ENCODE peak calls at places on chromosomes 6 and 20, in six cellular contexts. One of them, this sample, is unnamed.

GRCh38 chr6:126716826-126717514 is 377.1 kb downstream of the CENPW start:
- DNase-seq in GM12891: no peak
- DNase-seq in activated T-cell treated with anti-CD3 and anti-CD28 coated beads for 24 hours: no peak
- DNase-seq in activated CD8-positive, alpha-beta memory T cell treated with anti-CD3 and anti-CD28 coated beads, Interleukin-2, amount 10 ng/mL, durations not matched to agents 7 days and 5 days: no peak
- DNase-seq in left ventricle myocardium inferior: no peak
- DNase-seq in T-cell: no peak
- DNase-seq in this sample: no peak

GRCh38 chr20:61658563-61658962 is 406.5 kb downstream of the CDH4 start:
- DNase-seq in left ventricle myocardium inferior: no peak
- DNase-seq in T-cell: no peak
- DNase-seq in GM12891: no peak
- DNase-seq in activated CD8-positive, alpha-beta memory T cell treated with anti-CD3 and anti-CD28 coated beads, Interleukin-2, amount 10 ng/mL, durations not matched to agents 7 days and 5 days: no peak
- DNase-seq in activated T-cell treated with anti-CD3 and anti-CD28 coated beads for 24 hours: no peak
- DNase-seq in this sample: no peak

GRCh38 chr20:3218307-3218988 is 9.2 kb downstream of the ITPA start:
- DNase-seq in activated T-cell treated with anti-CD3 and anti-CD28 coated beads for 24 hours: peak
- DNase-seq in T-cell: peak
- DNase-seq in left ventricle myocardium inferior: peak
- DNase-seq in activated CD8-positive, alpha-beta memory T cell treated with anti-CD3 and anti-CD28 coated beads, Interleukin-2, amount 10 ng/mL, durations not matched to agents 7 days and 5 days: peak
- DNase-seq in GM12891: peak
- DNase-seq in this sample: peak

GRCh38 chr20:48791666-48792071 is 36.1 kb downstream of the PREX1 start:
- DNase-seq in activated T-cell treated with anti-CD3 and anti-CD28 coated beads for 24 hours: no peak
- DNase-seq in left ventricle myocardium inferior: no peak
- DNase-seq in T-cell: no peak
- DNase-seq in activated CD8-positive, alpha-beta memory T cell treated with anti-CD3 and anti-CD28 coated beads, Interleukin-2, amount 10 ng/mL, durations not matched to agents 7 days and 5 days: no peak
- DNase-seq in GM12891: no peak
- DNase-seq in this sample: no peak

GRCh38 chr6:170125447-170126300 is 165.2 kb downstream of the DLL1 start:
- DNase-seq in T-cell: no peak
- DNase-seq in GM12891: no peak
- DNase-seq in activated T-cell treated with anti-CD3 and anti-CD28 coated beads for 24 hours: no peak
- DNase-seq in activated CD8-positive, alpha-beta memory T cell treated with anti-CD3 and anti-CD28 coated beads, Interleukin-2, amount 10 ng/mL, durations not matched to agents 7 days and 5 days: peak
- DNase-seq in left ventricle myocardium inferior: no peak
- DNase-seq in this sample: peak

GRCh38 chr6:21947751-21948386 is 349.0 kb downstream of the PRL start:
- DNase-seq in left ventricle myocardium inferior: no peak
- DNase-seq in GM12891: no peak
- DNase-seq in T-cell: no peak
- DNase-seq in activated CD8-positive, alpha-beta memory T cell treated with anti-CD3 and anti-CD28 coated beads, Interleukin-2, amount 10 ng/mL, durations not matched to agents 7 days and 5 days: no peak
- DNase-seq in activated T-cell treated with anti-CD3 and anti-CD28 coated beads for 24 hours: no peak
- DNase-seq in this sample: no peak

GRCh38 chr20:1180949-1181348 is 3.8 kb downstream of the TMEM74B start:
- DNase-seq in left ventricle myocardium inferior: no peak
- DNase-seq in activated CD8-positive, alpha-beta memory T cell treated with anti-CD3 and anti-CD28 coated beads, Interleukin-2, amount 10 ng/mL, durations not matched to agents 7 days and 5 days: no peak
- DNase-seq in activated T-cell treated with anti-CD3 and anti-CD28 coated beads for 24 hours: no peak
- DNase-seq in T-cell: no peak
- DNase-seq in GM12891: no peak
- DNase-seq in this sample: no peak

GRCh38 chr6:88004707-88005106 is 42.9 kb upstream of the SPACA1 start:
- DNase-seq in GM12891: no peak
- DNase-seq in activated T-cell treated with anti-CD3 and anti-CD28 coated beads for 24 hours: no peak
- DNase-seq in left ventricle myocardium inferior: no peak
- DNase-seq in T-cell: no peak
- DNase-seq in activated CD8-positive, alpha-beta memory T cell treated with anti-CD3 and anti-CD28 coated beads, Interleukin-2, amount 10 ng/mL, durations not matched to agents 7 days and 5 days: no peak
- DNase-seq in this sample: no peak

GRCh38 chr20:41654884-41655283 is 36.7 kb upstream of the CHD6 start:
- DNase-seq in left ventricle myocardium inferior: no peak
- DNase-seq in activated CD8-positive, alpha-beta memory T cell treated with anti-CD3 and anti-CD28 coated beads, Interleukin-2, amount 10 ng/mL, durations not matched to agents 7 days and 5 days: no peak
- DNase-seq in T-cell: no peak
- DNase-seq in GM12891: no peak
- DNase-seq in activated T-cell treated with anti-CD3 and anti-CD28 coated beads for 24 hours: no peak
- DNase-seq in this sample: no peak

GRCh38 chr20:2838847-2839671 is 1.4 kb downstream of the PCED1A start:
- DNase-seq in activated T-cell treated with anti-CD3 and anti-CD28 coated beads for 24 hours: no peak
- DNase-seq in left ventricle myocardium inferior: no peak
- DNase-seq in activated CD8-positive, alpha-beta memory T cell treated with anti-CD3 and anti-CD28 coated beads, Interleukin-2, amount 10 ng/mL, durations not matched to agents 7 days and 5 days: no peak
- DNase-seq in T-cell: no peak
- DNase-seq in GM12891: no peak
- DNase-seq in this sample: no peak

GRCh38 chr6:56637640-56638039 is 5.0 kb downstream of the DST start:
- DNase-seq in activated T-cell treated with anti-CD3 and anti-CD28 coated beads for 24 hours: no peak
- DNase-seq in GM12891: no peak
- DNase-seq in left ventricle myocardium inferior: no peak
- DNase-seq in activated CD8-positive, alpha-beta memory T cell treated with anti-CD3 and anti-CD28 coated beads, Interleukin-2, amount 10 ng/mL, durations not matched to agents 7 days and 5 days: no peak
- DNase-seq in T-cell: no peak
- DNase-seq in this sample: no peak

GRCh38 chr6:168390746-168391400 is 50.1 kb upstream of the SMOC2 start:
- DNase-seq in T-cell: no peak
- DNase-seq in GM12891: no peak
- DNase-seq in left ventricle myocardium inferior: no peak
- DNase-seq in activated T-cell treated with anti-CD3 and anti-CD28 coated beads for 24 hours: no peak
- DNase-seq in activated CD8-positive, alpha-beta memory T cell treated with anti-CD3 and anti-CD28 coated beads, Interleukin-2, amount 10 ng/mL, durations not matched to agents 7 days and 5 days: no peak
- DNase-seq in this sample: no peak

GRCh38 chr20:59403962-59404314 is 103.5 kb downstream of the EDN3 start:
- DNase-seq in activated CD8-positive, alpha-beta memory T cell treated with anti-CD3 and anti-CD28 coated beads, Interleukin-2, amount 10 ng/mL, durations not matched to agents 7 days and 5 days: no peak
- DNase-seq in GM12891: no peak
- DNase-seq in activated T-cell treated with anti-CD3 and anti-CD28 coated beads for 24 hours: no peak
- DNase-seq in left ventricle myocardium inferior: no peak
- DNase-seq in T-cell: no peak
- DNase-seq in this sample: no peak

GRCh38 chr20:31740208-31740607 is 1.1 kb downstream of the TPX2 start:
- DNase-seq in T-cell: no peak
- DNase-seq in left ventricle myocardium inferior: no peak
- DNase-seq in activated CD8-positive, alpha-beta memory T cell treated with anti-CD3 and anti-CD28 coated beads, Interleukin-2, amount 10 ng/mL, durations not matched to agents 7 days and 5 days: peak
- DNase-seq in activated T-cell treated with anti-CD3 and anti-CD28 coated beads for 24 hours: no peak
- DNase-seq in GM12891: no peak
- DNase-seq in this sample: no peak

GRCh38 chr6:159761135-159761872 is 541 bp upstream of the ACAT2 start:
- DNase-seq in activated CD8-positive, alpha-beta memory T cell treated with anti-CD3 and anti-CD28 coated beads, Interleukin-2, amount 10 ng/mL, durations not matched to agents 7 days and 5 days: peak
- DNase-seq in activated T-cell treated with anti-CD3 and anti-CD28 coated beads for 24 hours: peak
- DNase-seq in GM12891: peak
- DNase-seq in left ventricle myocardium inferior: no peak
- DNase-seq in T-cell: no peak
- DNase-seq in this sample: peak

GRCh38 chr6:106290954-106291353 is 34.6 kb downstream of the ATG5 start:
- DNase-seq in activated T-cell treated with anti-CD3 and anti-CD28 coated beads for 24 hours: no peak
- DNase-seq in T-cell: no peak
- DNase-seq in GM12891: no peak
- DNase-seq in left ventricle myocardium inferior: no peak
- DNase-seq in activated CD8-positive, alpha-beta memory T cell treated with anti-CD3 and anti-CD28 coated beads, Interleukin-2, amount 10 ng/mL, durations not matched to agents 7 days and 5 days: no peak
- DNase-seq in this sample: no peak

GRCh38 chr6:996271-996852 is 303.4 kb upstream of the EXOC2 start:
- DNase-seq in activated CD8-positive, alpha-beta memory T cell treated with anti-CD3 and anti-CD28 coated beads, Interleukin-2, amount 10 ng/mL, durations not matched to agents 7 days and 5 days: no peak
- DNase-seq in T-cell: no peak
- DNase-seq in GM12891: no peak
- DNase-seq in left ventricle myocardium inferior: no peak
- DNase-seq in activated T-cell treated with anti-CD3 and anti-CD28 coated beads for 24 hours: no peak
- DNase-seq in this sample: no peak

GRCh38 chr20:38799248-38799647 is 6.2 kb upstream of the PPP1R16B start:
- DNase-seq in T-cell: no peak
- DNase-seq in activated CD8-positive, alpha-beta memory T cell treated with anti-CD3 and anti-CD28 coated beads, Interleukin-2, amount 10 ng/mL, durations not matched to agents 7 days and 5 days: no peak
- DNase-seq in activated T-cell treated with anti-CD3 and anti-CD28 coated beads for 24 hours: no peak
- DNase-seq in GM12891: no peak
- DNase-seq in left ventricle myocardium inferior: no peak
- DNase-seq in this sample: no peak

GRCh38 chr20:59598625-59599310 is 5.6 kb upstream of the PHACTR3 start:
- DNase-seq in activated T-cell treated with anti-CD3 and anti-CD28 coated beads for 24 hours: peak
- DNase-seq in GM12891: peak
- DNase-seq in left ventricle myocardium inferior: peak
- DNase-seq in T-cell: no peak
- DNase-seq in activated CD8-positive, alpha-beta memory T cell treated with anti-CD3 and anti-CD28 coated beads, Interleukin-2, amount 10 ng/mL, durations not matched to agents 7 days and 5 days: peak
- DNase-seq in this sample: no peak

GRCh38 chr6:13455604-13456003 is 31.8 kb downstream of the GFOD1 start:
- DNase-seq in GM12891: no peak
- DNase-seq in activated T-cell treated with anti-CD3 and anti-CD28 coated beads for 24 hours: no peak
- DNase-seq in activated CD8-positive, alpha-beta memory T cell treated with anti-CD3 and anti-CD28 coated beads, Interleukin-2, amount 10 ng/mL, durations not matched to agents 7 days and 5 days: no peak
- DNase-seq in T-cell: no peak
- DNase-seq in left ventricle myocardium inferior: no peak
- DNase-seq in this sample: no peak

GRCh38 chr6:1622220-1622841 is 12.6 kb downstream of the FOXC1 start:
- DNase-seq in T-cell: no peak
- DNase-seq in activated CD8-positive, alpha-beta memory T cell treated with anti-CD3 and anti-CD28 coated beads, Interleukin-2, amount 10 ng/mL, durations not matched to agents 7 days and 5 days: no peak
- DNase-seq in activated T-cell treated with anti-CD3 and anti-CD28 coated beads for 24 hours: no peak
- DNase-seq in left ventricle myocardium inferior: no peak
- DNase-seq in GM12891: no peak
- DNase-seq in this sample: no peak

GRCh38 chr6:125519367-125519766 is 217.6 kb upstream of the HDDC2 start:
- DNase-seq in GM12891: no peak
- DNase-seq in activated CD8-positive, alpha-beta memory T cell treated with anti-CD3 and anti-CD28 coated beads, Interleukin-2, amount 10 ng/mL, durations not matched to agents 7 days and 5 days: no peak
- DNase-seq in T-cell: no peak
- DNase-seq in activated T-cell treated with anti-CD3 and anti-CD28 coated beads for 24 hours: no peak
- DNase-seq in left ventricle myocardium inferior: no peak
- DNase-seq in this sample: no peak

GRCh38 chr6:19417713-19418112 is 419.5 kb upstream of the ID4 start:
- DNase-seq in left ventricle myocardium inferior: no peak
- DNase-seq in activated T-cell treated with anti-CD3 and anti-CD28 coated beads for 24 hours: no peak
- DNase-seq in GM12891: no peak
- DNase-seq in activated CD8-positive, alpha-beta memory T cell treated with anti-CD3 and anti-CD28 coated beads, Interleukin-2, amount 10 ng/mL, durations not matched to agents 7 days and 5 days: no peak
- DNase-seq in T-cell: no peak
- DNase-seq in this sample: no peak

GRCh38 chr6:54877713-54878317 is 31.2 kb downstream of the FAM83B start:
- DNase-seq in activated T-cell treated with anti-CD3 and anti-CD28 coated beads for 24 hours: no peak
- DNase-seq in left ventricle myocardium inferior: no peak
- DNase-seq in GM12891: no peak
- DNase-seq in activated CD8-positive, alpha-beta memory T cell treated with anti-CD3 and anti-CD28 coated beads, Interleukin-2, amount 10 ng/mL, durations not matched to agents 7 days and 5 days: no peak
- DNase-seq in T-cell: no peak
- DNase-seq in this sample: no peak

GRCh38 chr6:13427838-13428527 is 59.4 kb downstream of the GFOD1 start:
- DNase-seq in left ventricle myocardium inferior: no peak
- DNase-seq in T-cell: peak
- DNase-seq in activated CD8-positive, alpha-beta memory T cell treated with anti-CD3 and anti-CD28 coated beads, Interleukin-2, amount 10 ng/mL, durations not matched to agents 7 days and 5 days: peak
- DNase-seq in GM12891: peak
- DNase-seq in activated T-cell treated with anti-CD3 and anti-CD28 coated beads for 24 hours: peak
- DNase-seq in this sample: no peak

GRCh38 chr20:5090191-5090590 is 29.6 kb downstream of the PCNA start:
- DNase-seq in activated T-cell treated with anti-CD3 and anti-CD28 coated beads for 24 hours: no peak
- DNase-seq in activated CD8-positive, alpha-beta memory T cell treated with anti-CD3 and anti-CD28 coated beads, Interleukin-2, amount 10 ng/mL, durations not matched to agents 7 days and 5 days: no peak
- DNase-seq in T-cell: no peak
- DNase-seq in left ventricle myocardium inferior: no peak
- DNase-seq in GM12891: no peak
- DNase-seq in this sample: no peak

GRCh38 chr6:34358389-34358906 is 34.0 kb downstream of the NUDT3 start:
- DNase-seq in GM12891: no peak
- DNase-seq in activated T-cell treated with anti-CD3 and anti-CD28 coated beads for 24 hours: no peak
- DNase-seq in activated CD8-positive, alpha-beta memory T cell treated with anti-CD3 and anti-CD28 coated beads, Interleukin-2, amount 10 ng/mL, durations not matched to agents 7 days and 5 days: no peak
- DNase-seq in left ventricle myocardium inferior: peak
- DNase-seq in T-cell: no peak
- DNase-seq in this sample: peak

GRCh38 chr6:124964764-124965105 is 2.5 kb downstream of the RNF217 start:
- DNase-seq in GM12891: no peak
- DNase-seq in activated T-cell treated with anti-CD3 and anti-CD28 coated beads for 24 hours: no peak
- DNase-seq in left ventricle myocardium inferior: no peak
- DNase-seq in T-cell: no peak
- DNase-seq in activated CD8-positive, alpha-beta memory T cell treated with anti-CD3 and anti-CD28 coated beads, Interleukin-2, amount 10 ng/mL, durations not matched to agents 7 days and 5 days: no peak
- DNase-seq in this sample: no peak

GRCh38 chr20:24732599-24732998 is 216.5 kb upstream of the CST7 start:
- DNase-seq in T-cell: no peak
- DNase-seq in GM12891: no peak
- DNase-seq in left ventricle myocardium inferior: no peak
- DNase-seq in activated CD8-positive, alpha-beta memory T cell treated with anti-CD3 and anti-CD28 coated beads, Interleukin-2, amount 10 ng/mL, durations not matched to agents 7 days and 5 days: no peak
- DNase-seq in activated T-cell treated with anti-CD3 and anti-CD28 coated beads for 24 hours: no peak
- DNase-seq in this sample: no peak

GRCh38 chr20:35617397-35618031 is 1.9 kb downstream of the SPAG4 start:
- DNase-seq in GM12891: peak
- DNase-seq in T-cell: no peak
- DNase-seq in activated CD8-positive, alpha-beta memory T cell treated with anti-CD3 and anti-CD28 coated beads, Interleukin-2, amount 10 ng/mL, durations not matched to agents 7 days and 5 days: peak
- DNase-seq in left ventricle myocardium inferior: peak
- DNase-seq in activated T-cell treated with anti-CD3 and anti-CD28 coated beads for 24 hours: no peak
- DNase-seq in this sample: peak

GRCh38 chr6:22025468-22026159 is 271.2 kb downstream of the PRL start:
- DNase-seq in left ventricle myocardium inferior: no peak
- DNase-seq in activated CD8-positive, alpha-beta memory T cell treated with anti-CD3 and anti-CD28 coated beads, Interleukin-2, amount 10 ng/mL, durations not matched to agents 7 days and 5 days: no peak
- DNase-seq in T-cell: no peak
- DNase-seq in activated T-cell treated with anti-CD3 and anti-CD28 coated beads for 24 hours: no peak
- DNase-seq in GM12891: peak
- DNase-seq in this sample: peak

GRCh38 chr20:24359306-24359705 is 110.1 kb upstream of the SYNDIG1 start:
- DNase-seq in T-cell: no peak
- DNase-seq in activated T-cell treated with anti-CD3 and anti-CD28 coated beads for 24 hours: no peak
- DNase-seq in GM12891: no peak
- DNase-seq in left ventricle myocardium inferior: no peak
- DNase-seq in activated CD8-positive, alpha-beta memory T cell treated with anti-CD3 and anti-CD28 coated beads, Interleukin-2, amount 10 ng/mL, durations not matched to agents 7 days and 5 days: no peak
- DNase-seq in this sample: no peak

This sample was measured in ovary.